ENCODE peak calls at places on chromosomes 11 and 22, in seven cellular contexts. Y, V, O, J, F, A and T are unnamed samples.

GRCh38 chr11:68009391-68010000 is 631 bp upstream of the ALDH3B1 start:
- DNase-seq in F (no peak), J (no peak), A (no peak), O (no peak), Y (no peak), V (no peak), T (no peak)

GRCh38 chr11:107017433-107018227 is 646 bp downstream of the GUCY1A2 start:
- DNase-seq in J (peak), A (peak), F (peak), Y (peak), V (no peak), O (no peak), T (peak)

GRCh38 chr22:19658967-19659804 is 55.1 kb upstream of the SEPTIN5 start:
- DNase-seq in V (no peak), Y (no peak), F (no peak), O (no peak), A (no peak), J (no peak), T (no peak)

GRCh38 chr11:107576497-107577086 is 11.1 kb upstream of the ALKBH8 start:
- DNase-seq in Y (peak), V (peak), A (peak), J (peak), F (peak), O (peak), T (no peak)

GRCh38 chr11:34354782-34355181 is 3.0 kb downstream of the ABTB2 start:
- DNase-seq in Y (no peak), O (no peak), F (no peak), J (no peak), A (no peak), V (no peak), T (no peak)

GRCh38 chr22:19549428-19549827 is 25.2 kb upstream of the CLDN5 start:
- DNase-seq in O (no peak), Y (no peak), J (no peak), V (no peak), F (no peak), A (no peak), T (no peak)

GRCh38 chr11:124681421-124681820 is 7.7 kb downstream of the SPA17 start:
- DNase-seq in J (no peak), O (no peak), F (no peak), A (no peak), Y (no peak), V (no peak), T (no peak)

GRCh38 chr11:69542314-69543168 is 61.1 kb downstream of the LINC01488 start:
- DNase-seq in V (no peak), A (no peak), F (no peak), Y (no peak), O (no peak), J (no peak), T (no peak)

GRCh38 chr11:117616979-117617378 is 180.0 kb downstream of the DSCAML1 start:
- DNase-seq in O (no peak), V (no peak), A (no peak), Y (no peak), F (no peak), J (no peak), T (no peak)

GRCh38 chr11:63251312-63251711 is 7.9 kb upstream of the SLC22A25 start:
- DNase-seq in A (no peak), Y (no peak), V (no peak), O (no peak), J (no peak), F (no peak), T (no peak)

GRCh38 chr11:112227002-112227401 is 774 bp downstream of the PTS start:
- DNase-seq in A (no peak), V (no peak), F (no peak), Y (no peak), J (no peak), O (no peak), T (no peak)

GRCh38 chr11:66985508-66986177 is 10.5 kb downstream of the C11orf86 start:
- DNase-seq in F (no peak), Y (no peak), V (no peak), A (no peak), O (no peak), J (no peak), T (no peak)

GRCh38 chr11:86741489-86742435 is 58.6 kb upstream of the PRSS23 start:
- DNase-seq in J (no peak), F (no peak), V (no peak), Y (no peak), A (no peak), O (no peak), T (no peak)

GRCh38 chr22:35970601-35971417 is 57.8 kb downstream of the RBFOX2 start:
- DNase-seq in Y (no peak), F (no peak), V (no peak), A (no peak), J (no peak), O (no peak), T (no peak)

GRCh38 chr11:108685419-108686161 is 20.7 kb downstream of the DDX10 start:
- DNase-seq in F (no peak), O (no peak), J (no peak), V (no peak), A (no peak), Y (no peak), T (no peak)

GRCh38 chr11:117427356-117427874 is 99.8 kb downstream of the CEP164 start:
- DNase-seq in J (no peak), V (no peak), F (no peak), A (no peak), O (no peak), Y (no peak), T (no peak)

GRCh38 chr22:38461414-38462081 is 6.3 kb upstream of the KDELR3 start:
- DNase-seq in A (peak), V (peak), J (peak), Y (peak), F (peak), O (no peak), T (peak)

GRCh38 chr22:43884600-43885318 is 7.1 kb downstream of the PNPLA5 start:
- DNase-seq in A (peak), O (peak), F (peak), Y (peak), V (no peak), J (peak), T (peak)

GRCh38 chr11:128453444-128454336 is 133.7 kb downstream of the ETS1 start:
- DNase-seq in Y (no peak), J (peak), V (peak), O (no peak), A (no peak), F (no peak), T (no peak)

GRCh38 chr22:46024136-46024840 is 47.3 kb upstream of the WNT7B start:
- DNase-seq in F (no peak), J (no peak), Y (no peak), O (no peak), A (no peak), V (no peak), T (no peak)

GRCh38 chr11:119509277-119509841 is 86.4 kb upstream of the THY1 start:
- DNase-seq in V (no peak), F (no peak), O (no peak), Y (no peak), J (no peak), A (no peak), T (no peak)

GRCh38 chr11:57568330-57568766 is 876 bp upstream of the UBE2L6 start:
- DNase-seq in A (peak), J (peak), O (peak), V (peak), F (no peak), Y (peak), T (peak)

GRCh38 chr11:78641541-78641940 is 66.9 kb upstream of the NARS2 start:
- DNase-seq in Y (no peak), J (no peak), F (no peak), O (no peak), V (no peak), A (no peak), T (no peak)

GRCh38 chr11:43574949-43575915 is 105.3 kb upstream of the HSD17B12 start:
- DNase-seq in J (no peak), Y (peak), F (no peak), O (no peak), V (no peak), A (no peak), T (no peak)

GRCh38 chr11:123065634-123066033 is 3.7 kb upstream of the HSPA8 start:
- DNase-seq in F (no peak), Y (no peak), V (no peak), O (no peak), J (no peak), A (no peak), T (no peak)

GRCh38 chr11:19724765-19725164 is 12.1 kb downstream of the NAV2 start:
- DNase-seq in A (no peak), Y (no peak), F (no peak), J (no peak), V (no peak), O (no peak), T (no peak)

GRCh38 chr22:36835903-36836302 is 19.1 kb upstream of the PVALB start:
- DNase-seq in A (no peak), Y (no peak), O (no peak), J (no peak), F (no peak), V (no peak), T (no peak)

GRCh38 chr11:44949160-44950035 is 1.3 kb downstream of the TP53I11 start:
- DNase-seq in F (no peak), V (no peak), Y (peak), J (peak), O (no peak), A (peak), T (peak)

GRCh38 chr22:44336962-44337657 is 24.4 kb upstream of the SHISAL1 start:
- DNase-seq in O (no peak), A (no peak), J (no peak), F (no peak), V (no peak), Y (no peak), T (no peak)